ENCODE peak calls at places on chromosomes 7 and 10, in five cellular contexts. One of them, this sample, is unnamed.

GRCh38 chr10:114629824-114630430 is 28.1 kb downstream of the ABLIM1 start:
- DNase-seq in tibial nerve: no peak
- DNase-seq in stomach: no peak
- DNase-seq in ovary: no peak
- DNase-seq in A549: no peak
- DNase-seq in this sample: no peak

GRCh38 chr10:79349072-79349491 is 1.8 kb downstream of the PPIF start:
- DNase-seq in tibial nerve: no peak
- DNase-seq in stomach: no peak
- DNase-seq in ovary: no peak
- DNase-seq in A549: no peak
- DNase-seq in this sample: no peak

GRCh38 chr7:45598697-45599520 is 24.7 kb downstream of the ADCY1 start:
- DNase-seq in tibial nerve: no peak
- DNase-seq in stomach: peak
- DNase-seq in ovary: no peak
- DNase-seq in A549: no peak
- DNase-seq in this sample: peak

GRCh38 chr7:55649238-55649637 is 76.9 kb upstream of the VOPP1 start:
- DNase-seq in tibial nerve: no peak
- DNase-seq in stomach: no peak
- DNase-seq in ovary: no peak
- DNase-seq in A549: no peak
- DNase-seq in this sample: no peak

GRCh38 chr10:118692911-118693310 is 61.9 kb downstream of the CACUL1 start:
- DNase-seq in tibial nerve: no peak
- DNase-seq in stomach: no peak
- DNase-seq in ovary: no peak
- DNase-seq in A549: no peak
- DNase-seq in this sample: no peak

GRCh38 chr7:156516791-156517378 is 123.7 kb upstream of the RNF32 start:
- DNase-seq in tibial nerve: no peak
- DNase-seq in stomach: no peak
- DNase-seq in ovary: no peak
- DNase-seq in A549: no peak
- DNase-seq in this sample: peak

GRCh38 chr10:73940634-73941221 is 29.8 kb downstream of the PLAU start:
- DNase-seq in tibial nerve: peak
- DNase-seq in stomach: peak
- DNase-seq in ovary: peak
- DNase-seq in A549: peak
- DNase-seq in this sample: peak

GRCh38 chr7:741191-741671 is 14.2 kb upstream of the PRKAR1B start:
- DNase-seq in tibial nerve: no peak
- DNase-seq in stomach: no peak
- DNase-seq in ovary: peak
- DNase-seq in A549: no peak
- DNase-seq in this sample: no peak

GRCh38 chr10:1274098-1274745 is 218.0 kb downstream of the WDR37 start:
- DNase-seq in tibial nerve: no peak
- DNase-seq in stomach: no peak
- DNase-seq in ovary: no peak
- DNase-seq in A549: no peak
- DNase-seq in this sample: no peak

GRCh38 chr10:73886085-73886529 is 11.8 kb upstream of the CAMK2G start:
- DNase-seq in tibial nerve: no peak
- DNase-seq in stomach: peak
- DNase-seq in ovary: peak
- DNase-seq in A549: peak
- DNase-seq in this sample: no peak

GRCh38 chr10:98445200-98445812 is 1.4 kb downstream of the HPS1 start:
- DNase-seq in tibial nerve: no peak
- DNase-seq in stomach: no peak
- DNase-seq in ovary: no peak
- DNase-seq in A549: no peak
- DNase-seq in this sample: peak

GRCh38 chr7:13416544-13416943 is 572.9 kb downstream of the ETV1 start:
- DNase-seq in tibial nerve: no peak
- DNase-seq in stomach: no peak
- DNase-seq in ovary: no peak
- DNase-seq in A549: no peak
- DNase-seq in this sample: no peak

GRCh38 chr7:13414661-13415105 is 574.8 kb downstream of the ETV1 start:
- DNase-seq in tibial nerve: no peak
- DNase-seq in stomach: no peak
- DNase-seq in ovary: no peak
- DNase-seq in A549: no peak
- DNase-seq in this sample: no peak

GRCh38 chr7:13414181-13414580 is 575.3 kb downstream of the ETV1 start:
- DNase-seq in tibial nerve: no peak
- DNase-seq in stomach: no peak
- DNase-seq in ovary: no peak
- DNase-seq in A549: no peak
- DNase-seq in this sample: no peak

GRCh38 chr7:13411641-13412040 is 577.8 kb downstream of the ETV1 start:
- DNase-seq in tibial nerve: no peak
- DNase-seq in stomach: no peak
- DNase-seq in ovary: no peak
- DNase-seq in A549: no peak
- DNase-seq in this sample: no peak

GRCh38 chr7:13416071-13416470 is 573.4 kb downstream of the ETV1 start:
- DNase-seq in tibial nerve: no peak
- DNase-seq in stomach: no peak
- DNase-seq in ovary: no peak
- DNase-seq in A549: no peak
- DNase-seq in this sample: no peak
- H3K4me3 ChIP-seq in tibial nerve: no peak
- H3K4me3 ChIP-seq in stomach: no peak
- H3K4me3 ChIP-seq in ovary: no peak
- H3K4me3 ChIP-seq in A549: no peak
- H3K4me3 ChIP-seq in this sample: no peak

GRCh38 chr7:139765143-139765542 is 12.7 kb downstream of the HIPK2 start:
- DNase-seq in tibial nerve: no peak
- DNase-seq in stomach: no peak
- DNase-seq in ovary: no peak
- DNase-seq in A549: no peak
- DNase-seq in this sample: no peak

GRCh38 chr7:139767561-139767982 is 10.2 kb downstream of the HIPK2 start:
- DNase-seq in tibial nerve: no peak
- DNase-seq in stomach: no peak
- DNase-seq in ovary: no peak
- DNase-seq in A549: no peak
- DNase-seq in this sample: no peak

GRCh38 chr7:139763330-139763729 is 14.5 kb downstream of the HIPK2 start:
- DNase-seq in tibial nerve: no peak
- DNase-seq in stomach: no peak
- DNase-seq in ovary: no peak
- DNase-seq in A549: no peak
- DNase-seq in this sample: no peak

GRCh38 chr7:139758388-139758787 is 19.4 kb downstream of the HIPK2 start:
- DNase-seq in tibial nerve: no peak
- DNase-seq in stomach: no peak
- DNase-seq in ovary: no peak
- DNase-seq in A549: no peak
- DNase-seq in this sample: no peak

DNA sequence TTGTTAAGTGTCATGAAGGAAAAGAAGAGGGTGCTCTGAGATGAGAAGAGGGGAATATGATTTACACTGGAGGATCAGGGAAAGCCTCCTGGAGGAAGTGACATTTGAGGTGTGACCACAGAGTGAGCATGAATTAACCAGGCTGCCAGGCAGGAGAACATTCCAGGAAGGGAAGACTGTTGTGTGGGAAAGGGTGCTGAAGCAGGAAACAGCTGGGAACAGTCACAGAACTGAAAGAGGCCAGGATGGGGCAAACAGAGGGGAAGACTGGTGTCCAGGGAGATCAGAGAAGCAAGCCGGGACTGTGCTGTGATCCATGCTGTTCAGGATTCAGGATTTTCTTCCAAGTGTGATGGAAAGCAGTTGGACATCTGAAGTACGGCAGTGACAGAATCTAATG is 14.9 kb downstream of the HIPK2 start:
- DNase-seq in tibial nerve: no peak
- DNase-seq in stomach: no peak
- DNase-seq in ovary: no peak
- DNase-seq in A549: no peak
- DNase-seq in this sample: no peak
- TF ChIP-seq EP300 in tibial nerve: no peak
- TF ChIP-seq EP300 in stomach: no peak
- TF ChIP-seq EP300 in ovary: no peak
- TF ChIP-seq EP300 in A549: no peak
- TF ChIP-seq EP300 in this sample: no peak

GRCh38 chr10:43846187-43846680 is 197.6 kb upstream of the ZNF32 start:
- DNase-seq in tibial nerve: no peak
- DNase-seq in stomach: no peak
- DNase-seq in ovary: no peak
- DNase-seq in A549: no peak
- DNase-seq in this sample: peak
- H3K4me3 ChIP-seq in tibial nerve: no peak
- H3K4me3 ChIP-seq in stomach: no peak
- H3K4me3 ChIP-seq in ovary: no peak
- H3K4me3 ChIP-seq in A549: no peak
- H3K4me3 ChIP-seq in this sample: no peak

GRCh38 chr10:115951242-115951641 is 321.8 kb downstream of the GFRA1 start:
- DNase-seq in tibial nerve: no peak
- DNase-seq in stomach: no peak
- DNase-seq in ovary: no peak
- DNase-seq in A549: no peak
- DNase-seq in this sample: no peak
- TF ChIP-seq EP300 in tibial nerve: no peak
- TF ChIP-seq EP300 in stomach: no peak
- TF ChIP-seq EP300 in ovary: no peak
- TF ChIP-seq EP300 in A549: no peak
- TF ChIP-seq EP300 in this sample: no peak